ENCODE peak calls at places on chromosomes 4 and X, in five cellular contexts. One of them, this sample, is unnamed.

GRCh38 chr4:7294176-7294756 is 101.9 kb downstream of the SORCS2 start:
- DNase-seq in MM.1S: no peak
- DNase-seq in posterior cingulate gyrus: peak; percentile 44
- DNase-seq in amniotic stem cell: no peak
- DNase-seq in psoas muscle: no peak
- DNase-seq in this sample: no peak

GRCh38 chr4:145694929-145695328 is 15.0 kb downstream of the C4orf51 start:
- DNase-seq in MM.1S: no peak
- DNase-seq in posterior cingulate gyrus: no peak
- DNase-seq in amniotic stem cell: no peak
- DNase-seq in psoas muscle: no peak
- DNase-seq in this sample: no peak

GRCh38 chr4:627751-628150 is 2.4 kb downstream of the PDE6B start:
- DNase-seq in MM.1S: no peak
- DNase-seq in posterior cingulate gyrus: peak; percentile 35
- DNase-seq in amniotic stem cell: no peak
- DNase-seq in psoas muscle: no peak
- DNase-seq in this sample: no peak

GRCh38 chrX:71616672-71617529 is 1.4 kb downstream of the CXCR3 start:
- DNase-seq in MM.1S: no peak
- DNase-seq in posterior cingulate gyrus: no peak
- DNase-seq in amniotic stem cell: no peak
- DNase-seq in psoas muscle: no peak
- DNase-seq in this sample: no peak

GRCh38 chr4:6342530-6343293 is 73.1 kb downstream of the WFS1 start:
- DNase-seq in MM.1S: no peak
- DNase-seq in posterior cingulate gyrus: peak; percentile 90
- DNase-seq in amniotic stem cell: no peak
- DNase-seq in psoas muscle: no peak
- DNase-seq in this sample: no peak

GRCh38 chr4:126354784-126355183 is 1040.0 kb downstream of the FAT4 start:
- DNase-seq in MM.1S: no peak
- DNase-seq in posterior cingulate gyrus: no peak
- DNase-seq in amniotic stem cell: no peak
- DNase-seq in psoas muscle: no peak
- DNase-seq in this sample: no peak

GRCh38 chr4:120977435-120977997 is 55.0 kb upstream of the PRDM5 start:
- DNase-seq in MM.1S: peak; percentile 82
- DNase-seq in posterior cingulate gyrus: no peak
- DNase-seq in amniotic stem cell: peak; percentile 27
- DNase-seq in psoas muscle: no peak
- DNase-seq in this sample: peak; percentile 59

GRCh38 chr4:173763374-173763773 is 233.3 kb upstream of the HAND2 start:
- DNase-seq in MM.1S: no peak
- DNase-seq in posterior cingulate gyrus: no peak
- DNase-seq in amniotic stem cell: no peak
- DNase-seq in psoas muscle: no peak
- DNase-seq in this sample: no peak

GRCh38 chrX:40513835-40514234 is 66.9 kb upstream of the ATP6AP2 start:
- DNase-seq in MM.1S: no peak
- DNase-seq in posterior cingulate gyrus: no peak
- DNase-seq in amniotic stem cell: no peak
- DNase-seq in psoas muscle: no peak
- DNase-seq in this sample: no peak

GRCh38 chr4:112952301-112952700 is 97.2 kb upstream of the ANK2 start:
- DNase-seq in MM.1S: no peak
- DNase-seq in posterior cingulate gyrus: no peak
- DNase-seq in amniotic stem cell: no peak
- DNase-seq in psoas muscle: no peak
- DNase-seq in this sample: no peak

GRCh38 chrX:77962068-77962902 is 7.2 kb downstream of the PGAM4 start:
- DNase-seq in MM.1S: no peak
- DNase-seq in posterior cingulate gyrus: no peak
- DNase-seq in amniotic stem cell: no peak
- DNase-seq in psoas muscle: no peak
- DNase-seq in this sample: peak; percentile 52

GRCh38 chr4:6183740-6184139 is 16.6 kb downstream of the JAKMIP1 start:
- DNase-seq in MM.1S: peak; percentile 94
- DNase-seq in posterior cingulate gyrus: no peak
- DNase-seq in amniotic stem cell: no peak
- DNase-seq in psoas muscle: no peak
- DNase-seq in this sample: no peak

GRCh38 chr4:98932539-98932938 is 3.6 kb upstream of the EIF4E start:
- DNase-seq in MM.1S: peak; percentile 48
- DNase-seq in posterior cingulate gyrus: no peak
- DNase-seq in amniotic stem cell: no peak
- DNase-seq in psoas muscle: no peak
- DNase-seq in this sample: peak; percentile 80

GRCh38 chrX:276588-277171 is 4.5 kb upstream of the PLCXD1 start:
- DNase-seq in MM.1S: no peak
- DNase-seq in posterior cingulate gyrus: peak; percentile 63
- DNase-seq in amniotic stem cell: no peak
- DNase-seq in psoas muscle: no peak
- DNase-seq in this sample: no peak

GRCh38 chr4:67035986-67036385 is 509.3 kb downstream of the CENPC start:
- DNase-seq in MM.1S: no peak
- DNase-seq in posterior cingulate gyrus: no peak
- DNase-seq in amniotic stem cell: no peak
- DNase-seq in psoas muscle: no peak
- DNase-seq in this sample: no peak

This sample was measured in endothelial cell of umbilical vein.